ENCODE peak calls at places on chromosomes 5 and 9, in four cellular contexts. One of them, this sample, is unnamed.
A peak's percentile ranks its signal among the peaks of the same experiment; 100 is the strongest.

GRCh38 chr9:107215381-107215780 is 67.7 kb upstream of the RAD23B start:
- DNase-seq in HEK293T: no peak
- DNase-seq in GM03348: peak; percentile 49
- DNase-seq in spleen: no peak
- DNase-seq in this sample: peak; percentile 20

GRCh38 chr9:99050292-99050911 is 54.5 kb upstream of the TGFBR1 start:
- DNase-seq in HEK293T: no peak
- DNase-seq in GM03348: peak; percentile 29
- DNase-seq in spleen: no peak
- DNase-seq in this sample: no peak

GRCh38 chr5:68405026-68405684 is 189.6 kb downstream of the PIK3R1 start:
- DNase-seq in HEK293T: no peak
- DNase-seq in GM03348: no peak
- DNase-seq in spleen: no peak
- DNase-seq in this sample: no peak

GRCh38 chr9:94156549-94157407 is 72.5 kb downstream of the PTPDC1 start:
- DNase-seq in HEK293T: peak; percentile 44
- DNase-seq in GM03348: no peak
- DNase-seq in spleen: no peak
- DNase-seq in this sample: peak; percentile 55

GRCh38 chr5:14980698-14981097 is 109.1 kb upstream of the ANKH start:
- DNase-seq in HEK293T: no peak
- DNase-seq in GM03348: no peak
- DNase-seq in spleen: no peak
- DNase-seq in this sample: no peak

GRCh38 chr9:79292731-79293280 is 279.0 kb upstream of the TLE4 start:
- DNase-seq in HEK293T: no peak
- DNase-seq in GM03348: no peak
- DNase-seq in spleen: no peak
- DNase-seq in this sample: no peak

GRCh38 chr5:107005161-107005560 is 665.6 kb downstream of the EFNA5 start:
- DNase-seq in HEK293T: no peak
- DNase-seq in GM03348: no peak
- DNase-seq in spleen: no peak
- DNase-seq in this sample: no peak

GRCh38 chr9:124122321-124122720 is 110.8 kb downstream of the LHX2 start:
- DNase-seq in HEK293T: no peak
- DNase-seq in GM03348: no peak
- DNase-seq in spleen: no peak
- DNase-seq in this sample: no peak

GRCh38 chr5:146137967-146138403 is 32.6 kb upstream of the PLAC8L1 start:
- DNase-seq in HEK293T: no peak
- DNase-seq in GM03348: no peak
- DNase-seq in spleen: no peak
- DNase-seq in this sample: peak; percentile 67